ENCODE peak calls at places on chromosomes 13 and 19, in nine cellular contexts. S is AG09309, R is WERI-Rb-1, D is uterus, L is tibial artery, A is A549, J is NCI-H69, M is mucosa of gallbladder, Z is T1000. T is an unnamed sample.

GRCh38 chr13:41700790-41701310 is 243.5 kb downstream of the RGCC start:
- DNase-seq in S (peak), R (no peak), D (peak), L (no peak), A (no peak), J (peak), M (peak), Z (no peak), T (no peak)

GRCh38 chr13:106513025-106513424 is 22.4 kb downstream of the EFNB2 start:
- DNase-seq in S (no peak), R (no peak), D (no peak), L (no peak), A (no peak), J (no peak), M (no peak), Z (no peak), T (no peak)

GRCh38 chr13:73179906-73180305 is 121.1 kb downstream of the KLF5 start:
- DNase-seq in S (no peak), R (no peak), D (no peak), L (no peak), A (no peak), J (no peak), M (no peak), Z (no peak), T (no peak)

GRCh38 chr13:40386586-40386985 is 279.9 kb downstream of the FOXO1 start:
- DNase-seq in S (no peak), R (peak), D (no peak), L (no peak), A (no peak), J (no peak), M (no peak), Z (no peak), T (no peak)

GRCh38 chr13:51207881-51208280 is 14.3 kb upstream of the FAM124A start:
- DNase-seq in S (no peak), R (no peak), D (no peak), L (no peak), A (no peak), J (no peak), M (no peak), Z (no peak), T (no peak)

GRCh38 chr13:104773775-104774174 is 1707.6 kb upstream of the SLC10A2 start:
- DNase-seq in S (no peak), R (no peak), D (no peak), L (no peak), A (peak), J (peak), M (no peak), Z (no peak), T (peak)

GRCh38 chr13:42883771-42884170 is 102.4 kb downstream of the FAM216B start:
- DNase-seq in S (no peak), R (peak), D (no peak), L (no peak), A (no peak), J (peak), M (no peak), Z (peak), T (peak)

GRCh38 chr13:73090116-73090811 is 31.5 kb downstream of the KLF5 start:
- DNase-seq in S (peak), R (no peak), D (no peak), L (no peak), A (peak), J (peak), M (peak), Z (peak), T (peak)

GRCh38 chr19:9945319-9945966 is 9.1 kb upstream of the OLFM2 start:
- DNase-seq in S (peak), R (no peak), D (peak), L (peak), A (no peak), J (no peak), M (peak), Z (no peak), T (no peak)

GRCh38 chr19:14167594-14168138 is 31.3 kb upstream of the ASF1B start:
- DNase-seq in S (no peak), R (no peak), D (no peak), L (no peak), A (no peak), J (no peak), M (no peak), Z (no peak), T (no peak)

GRCh38 chr19:34411216-34411615 is 7.0 kb downstream of the PDCD2L start:
- DNase-seq in S (no peak), R (no peak), D (no peak), L (peak), A (no peak), J (no peak), M (no peak), Z (no peak), T (no peak)

GRCh38 chr13:29454931-29455481 is 140.5 kb downstream of the SLC7A1 start:
- DNase-seq in S (no peak), R (peak), D (no peak), L (no peak), A (peak), J (peak), M (no peak), Z (no peak), T (peak)

GRCh38 chr13:40388617-40389016 is 277.8 kb downstream of the FOXO1 start:
- DNase-seq in S (no peak), R (no peak), D (no peak), L (no peak), A (no peak), J (no peak), M (peak), Z (no peak), T (no peak)

GRCh38 chr19:33872445-33873320 is 76.0 kb downstream of the KCTD15 start:
- DNase-seq in S (no peak), R (no peak), D (no peak), L (no peak), A (no peak), J (no peak), M (no peak), Z (no peak), T (no peak)

GRCh38 chr13:23321534-23322241 is 111.8 kb downstream of the SACS start:
- DNase-seq in S (peak), R (no peak), D (peak), L (peak), A (peak), J (no peak), M (peak), Z (peak), T (peak)

GRCh38 chr19:50703915-50704548 is 15.6 kb downstream of the SHANK1 start:
- DNase-seq in S (no peak), R (peak), D (no peak), L (no peak), A (peak), J (peak), M (no peak), Z (no peak), T (peak)

GRCh38 chr13:113905942-113906341 is 42.1 kb upstream of the GAS6 start:
- DNase-seq in S (no peak), R (no peak), D (no peak), L (no peak), A (no peak), J (no peak), M (no peak), Z (no peak), T (no peak)

GRCh38 chr13:28621439-28621838 is 37.5 kb upstream of the POMP start:
- DNase-seq in S (no peak), R (no peak), D (no peak), L (no peak), A (no peak), J (no peak), M (no peak), Z (no peak), T (no peak)

GRCh38 chr13:101053289-101053688 is 363.0 kb downstream of the NALCN start:
- DNase-seq in S (no peak), R (no peak), D (no peak), L (no peak), A (no peak), J (no peak), M (no peak), Z (no peak), T (no peak)

GRCh38 chr19:48613852-48614435 is 932 bp downstream of the FAM83E start:
- DNase-seq in S (no peak), R (no peak), D (no peak), L (no peak), A (no peak), J (no peak), M (no peak), Z (no peak), T (no peak)

GRCh38 chr13:21399741-21400140 is 59.4 kb downstream of the ZDHHC20 start:
- DNase-seq in S (no peak), R (no peak), D (no peak), L (no peak), A (no peak), J (no peak), M (no peak), Z (no peak), T (no peak)

GRCh38 chr13:51764184-51765141 is 39.5 kb downstream of the DHRS12 start:
- DNase-seq in S (peak), R (no peak), D (peak), L (peak), A (peak), J (peak), M (peak), Z (peak), T (no peak)

GRCh38 chr19:813359-814107 is 8.2 kb downstream of the PLPPR3 start:
- DNase-seq in S (no peak), R (no peak), D (no peak), L (no peak), A (no peak), J (no peak), M (no peak), Z (no peak), T (no peak)

GRCh38 chr19:17703823-17704463 is 15.3 kb upstream of the MAP1S start:
- DNase-seq in S (no peak), R (peak), D (no peak), L (no peak), A (no peak), J (peak), M (peak), Z (no peak), T (no peak)

GRCh38 chr13:46113596-46113995 is 8.8 kb upstream of the CPB2 start:
- DNase-seq in S (no peak), R (no peak), D (no peak), L (no peak), A (no peak), J (no peak), M (no peak), Z (no peak), T (no peak)

GRCh38 chr13:38697628-38698333 is 10.9 kb downstream of the FREM2 start:
- DNase-seq in S (no peak), R (no peak), D (no peak), L (no peak), A (no peak), J (peak), M (no peak), Z (no peak), T (peak)

T was measured in T47D.